ENCODE peak calls at places on chromosomes 13 and 19, in five cellular contexts. I, Z, X, N and P are unnamed samples.
A peak's percentile ranks its signal among the peaks of the same experiment; 100 is the strongest.

GRCh38 chr13:85473144-85473543 is 326.1 kb downstream of the SLITRK6 start:
- DNase-seq in X (no peak), I (no peak), N (no peak), Z (no peak), P (no peak)

GRCh38 chr19:1271528-1272422 is 2.6 kb downstream of the CIRBP start:
- DNase-seq in X (no peak), N (no peak), Z (peak; percentile 79), I (no peak), P (no peak)

GRCh38 chr13:111639994-111640393 is 319.6 kb downstream of the TEX29 start:
- DNase-seq in I (no peak), X (no peak), N (no peak), Z (no peak), P (no peak)

GRCh38 chr13:33642374-33643065 is 175.4 kb upstream of the RFC3 start:
- DNase-seq in I (no peak), X (peak; percentile 99), Z (no peak), N (no peak), P (no peak)

GRCh38 chr13:111171629-111172028 is 56.5 kb downstream of the ARHGEF7 start:
- DNase-seq in X (peak; percentile 83), I (no peak), Z (no peak), N (no peak), P (no peak)

GRCh38 chr13:67619987-67620386 is 389.9 kb upstream of the PCDH9 start:
- DNase-seq in Z (no peak), X (no peak), N (no peak), I (no peak), P (no peak)

GRCh38 chr19:6427131-6427530 is 2.5 kb upstream of the KHSRP start:
- DNase-seq in Z (no peak), N (no peak), I (no peak), X (no peak), P (no peak)

GRCh38 chr13:95676100-95676774 is 702 bp upstream of the DNAJC3 start:
- DNase-seq in X (peak; percentile 50), N (no peak), I (no peak), Z (peak; percentile 55), P (peak; percentile 22)

GRCh38 chr13:111900390-111901180 is 166.4 kb upstream of the SOX1 start:
- DNase-seq in X (no peak), Z (no peak), N (no peak), I (no peak), P (no peak)

GRCh38 chr19:46426035-46426505 is 2.7 kb downstream of the PNMA8C start:
- DNase-seq in X (peak; percentile 58), I (no peak), N (no peak), Z (no peak), P (no peak)

GRCh38 chr13:108993346-108993745 is 363.9 kb downstream of the MYO16 start:
- DNase-seq in X (no peak), I (no peak), N (no peak), Z (no peak), P (no peak)

GRCh38 chr19:55066107-55066709 is 3.3 kb upstream of the RDH13 start:
- DNase-seq in I (no peak), Z (peak; percentile 40), N (no peak), X (no peak), P (no peak)

GRCh38 chr19:45782162-45782623 is at the start of gene DMPK:
- DNase-seq in X (no peak), I (no peak), N (no peak), Z (no peak), P (no peak)

GRCh38 chr19:35260694-35261304 is 8.0 kb upstream of the USF2 start:
- DNase-seq in N (no peak), Z (no peak), I (no peak), X (no peak), P (no peak)

GRCh38 chr13:79534596-79534995 is 53.6 kb downstream of the NDFIP2 start:
- DNase-seq in Z (no peak), N (no peak), I (no peak), X (no peak), P (no peak)

GRCh38 chr19:6232567-6232966 is 47.2 kb downstream of the MLLT1 start:
- DNase-seq in I (no peak), N (no peak), X (no peak), Z (no peak), P (no peak)

GRCh38 chr13:61954092-61954491 is 538.4 kb upstream of the PCDH20 start:
- DNase-seq in I (no peak), Z (no peak), N (no peak), X (peak; percentile 4), P (peak; percentile 19)

DNA sequence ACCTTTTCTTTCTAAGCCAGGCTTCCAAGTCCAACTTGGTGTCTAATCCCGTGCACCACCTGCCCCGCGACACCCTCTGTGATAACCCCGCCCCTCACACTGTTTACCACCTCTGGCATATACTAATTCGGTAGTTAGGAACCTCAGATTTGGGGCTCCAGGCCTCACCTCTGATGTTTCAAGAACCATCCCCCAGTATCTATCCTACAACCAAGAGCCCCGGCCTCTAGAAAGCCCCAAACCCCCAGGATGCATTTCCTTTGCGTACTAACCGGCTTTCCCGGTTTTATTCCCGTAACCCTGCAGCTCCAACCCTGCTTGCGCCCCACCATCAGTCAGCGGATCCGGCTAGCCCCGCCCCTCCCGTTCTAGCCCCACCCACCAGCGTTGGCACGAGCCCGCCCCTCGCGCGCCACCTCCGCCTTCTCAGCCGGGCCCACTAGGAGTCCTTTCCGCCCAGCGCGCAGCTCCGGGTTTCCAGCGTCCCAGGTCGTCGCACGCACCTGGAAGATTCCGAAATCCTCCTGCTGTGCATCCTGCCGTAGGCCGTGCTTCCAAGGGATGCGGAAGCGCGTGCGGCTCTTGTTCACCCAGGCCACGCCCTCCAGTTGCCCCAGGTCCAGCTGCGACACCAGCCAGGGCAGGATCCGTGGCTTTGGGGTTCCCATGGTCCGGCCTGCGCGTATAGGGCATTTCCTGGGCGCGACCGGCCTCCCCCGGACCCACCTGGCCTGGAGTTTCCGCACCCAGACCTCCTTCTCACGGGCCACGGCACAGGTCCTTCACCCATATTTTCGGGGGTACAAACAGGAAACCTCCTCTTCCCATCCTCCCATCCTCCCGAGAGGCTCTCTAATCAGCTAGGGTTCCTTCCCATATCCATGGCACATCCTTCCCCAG is 1.2 kb downstream of the IRF3 start:
- DNase-seq in Z (peak; percentile 87), N (no peak), I (peak; percentile 82), X (peak; percentile 80), P (peak; percentile 94)
- TF ChIP-seq POLR2A in Z (peak; percentile 66), N (peak; percentile 79), I (peak; percentile 78), X (peak; percentile 82), P (peak; percentile 43)

GRCh38 chr13:99313473-99313872 is 6.3 kb upstream of the GPR183 start:
- DNase-seq in Z (no peak), X (no peak), I (no peak), N (no peak), P (no peak)
- H3K4me2 ChIP-seq in Z (no peak overlapping the region), X (no peak overlapping the region), I (no peak overlapping the region), N (peak overlapping the region; percentile 20), P (peak overlapping the region; percentile 68)

GRCh38 chr13:29578300-29579048 is 17.0 kb downstream of the SLC7A1 start:
- DNase-seq in N (no peak), X (no peak), I (no peak), Z (peak; percentile 31), P (no peak)
- TF ChIP-seq ZNF274 in N (no peak), X (no peak), I (no peak), Z (no peak), P (no peak)

DNA sequence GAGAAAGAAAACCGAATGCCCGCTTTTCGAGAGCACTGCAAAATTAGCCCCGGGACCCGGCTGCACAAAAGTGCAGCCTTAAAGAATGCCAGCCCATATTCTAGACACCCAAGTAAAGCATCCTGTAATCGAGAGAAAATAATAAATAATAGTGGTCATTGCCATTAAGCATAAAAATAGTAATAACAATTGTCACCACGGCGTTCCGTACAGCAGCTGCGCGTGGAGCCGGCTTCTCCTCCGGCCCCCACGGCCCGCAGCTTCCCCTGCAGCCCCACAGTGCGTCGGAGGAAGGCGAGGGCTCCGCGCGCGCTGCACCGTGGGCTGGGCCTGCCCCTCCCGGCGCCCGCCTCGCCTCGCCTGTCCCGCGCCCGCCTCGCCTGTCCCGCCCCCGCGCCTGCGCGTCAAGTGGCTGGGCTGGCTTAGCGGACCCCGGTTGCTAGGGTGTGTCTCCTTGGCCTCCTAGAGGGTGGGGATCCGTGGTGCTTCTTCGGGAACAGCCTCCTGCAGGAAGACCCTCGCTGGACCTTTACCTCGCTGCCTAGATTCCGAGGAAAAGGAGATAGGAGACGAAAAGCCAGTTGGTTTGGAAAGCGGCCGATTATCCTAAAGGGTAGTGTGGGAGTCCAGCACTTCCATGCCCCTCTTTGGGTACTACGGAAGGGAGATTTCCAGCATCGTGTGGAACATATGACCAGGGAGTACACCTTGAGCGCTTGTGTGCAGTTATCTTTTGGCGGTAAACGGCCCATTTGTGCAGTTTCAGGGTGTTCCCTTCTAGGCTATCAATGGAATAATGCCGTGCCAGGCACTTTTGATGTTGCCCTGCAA is at the start of gene LRRC63:
- DNase-seq in Z (peak; percentile 88), X (no peak), N (no peak), I (no peak), P (no peak)
- TF ChIP-seq POLR2A in Z (no peak), X (no peak), N (peak; percentile 64), I (no peak), P (no peak)

GRCh38 chr13:43128504-43128929 is 105.1 kb downstream of the DNAJC15 start:
- DNase-seq in N (no peak), I (no peak), Z (no peak), X (no peak), P (no peak)

GRCh38 chr13:43126420-43126819 is 103.0 kb downstream of the DNAJC15 start:
- DNase-seq in X (no peak), Z (no peak), I (no peak), N (no peak), P (no peak)

GRCh38 chr13:43129021-43129420 is 105.6 kb downstream of the DNAJC15 start:
- DNase-seq in X (no peak), Z (no peak), I (no peak), N (no peak), P (no peak)

GRCh38 chr13:43127103-43127817 is 103.9 kb downstream of the DNAJC15 start:
- DNase-seq in Z (no peak), X (no peak), N (no peak), I (no peak), P (no peak)

GRCh38 chr13:43127827-43128226 is 104.4 kb downstream of the DNAJC15 start:
- DNase-seq in Z (no peak), N (no peak), I (no peak), X (no peak), P (no peak)
- H3K4me2 ChIP-seq in Z (no peak overlapping the region), N (peak overlapping the region; percentile 40), I (no peak overlapping the region), X (no peak overlapping the region), P (no peak overlapping the region)